ENCODE peak calls at places on chromosomes 7 and 10, in five cellular contexts. K is left ventricle myocardium superior; S is HFF-Myc; I is CD4-positive, alpha-beta T cell; O is fibroblast of villous mesenchyme. F is an unnamed sample.
A peak's percentile ranks its signal among the peaks of the same experiment; 100 is the strongest.

GRCh38 chr10:101564490-101564991 is 23.5 kb downstream of the POLL start:
- DNase-seq in K (no peak), S (no peak), I (no peak), O (no peak), F (no peak)

GRCh38 chr7:45591101-45591906 is 17.1 kb downstream of the ADCY1 start:
- DNase-seq in K (no peak), S (no peak), I (no peak), O (no peak), F (no peak)

GRCh38 chr10:104767745-104768144 is 126.7 kb downstream of the SORCS3 start:
- DNase-seq in K (no peak), S (no peak), I (no peak), O (no peak), F (no peak)

GRCh38 chr10:15363031-15363430 is 8.1 kb downstream of the FAM171A1 start:
- DNase-seq in K (no peak), S (no peak), I (no peak), O (no peak), F (no peak)

GRCh38 chr7:129468087-129468486 is 33.9 kb downstream of the STRIP2 start:
- DNase-seq in K (no peak), S (no peak), I (no peak), O (peak; percentile 60), F (no peak)

GRCh38 chr10:100184426-100185219 is 1.2 kb downstream of the ERLIN1 start:
- DNase-seq in K (no peak), S (no peak), I (no peak), O (peak; percentile 33), F (no peak)

GRCh38 chr10:82982110-82982608 is 1107.2 kb downstream of the NRG3 start:
- DNase-seq in K (no peak), S (peak; percentile 86), I (no peak), O (peak; percentile 72), F (no peak)

GRCh38 chr10:75159519-75159918 is 48.1 kb downstream of the SAMD8 start:
- DNase-seq in K (no peak), S (no peak), I (no peak), O (no peak), F (no peak)

GRCh38 chr10:114681542-114681941 is 23.5 kb upstream of the ABLIM1 start:
- DNase-seq in K (peak; percentile 56), S (no peak), I (no peak), O (peak; percentile 23), F (no peak)

GRCh38 chr10:909831-910230 is 21.7 kb downstream of the LARP4B start:
- DNase-seq in K (peak; percentile 42), S (no peak), I (no peak), O (peak; percentile 36), F (no peak)

GRCh38 chr10:90028312-90028711 is 326.9 kb downstream of the KIF20B start:
- DNase-seq in K (no peak), S (no peak), I (no peak), O (no peak), F (no peak)

GRCh38 chr10:101155896-101156295 is 24.8 kb downstream of the TLX1 start:
- DNase-seq in K (no peak), S (no peak), I (no peak), O (no peak), F (no peak)

GRCh38 chr10:46288601-46289206 is 1.9 kb downstream of the ANTXRL start:
- DNase-seq in K (no peak), S (no peak), I (no peak), O (no peak), F (no peak)

GRCh38 chr7:2260820-2261219 is 18.8 kb downstream of the NUDT1 start:
- DNase-seq in K (no peak), S (no peak), I (no peak), O (peak; percentile 24), F (no peak)

GRCh38 chr10:93600446-93600860 is 582 bp downstream of the RBP4 start:
- DNase-seq in K (no peak), S (no peak), I (no peak), O (no peak), F (no peak)

GRCh38 chr7:64887756-64888508 is 15.1 kb upstream of the ZNF273 start:
- DNase-seq in K (peak; percentile 53), S (no peak), I (peak; percentile 8), O (no peak), F (no peak)

GRCh38 chr10:131337656-131338055 is 26.1 kb upstream of the TCERG1L start:
- DNase-seq in K (no peak), S (no peak), I (no peak), O (no peak), F (no peak)

GRCh38 chr7:30654296-30655090 is 27.8 kb downstream of the CRHR2 start:
- DNase-seq in K (no peak), S (no peak), I (no peak), O (no peak), F (no peak)

GRCh38 chr10:104293021-104293420 is 24.0 kb downstream of the GSTO2 start:
- DNase-seq in K (no peak), S (no peak), I (no peak), O (peak; percentile 54), F (no peak)

GRCh38 chr7:12643644-12644043 is 43.8 kb upstream of the ARL4A start:
- DNase-seq in K (no peak), S (no peak), I (no peak), O (no peak), F (no peak)

GRCh38 chr7:74026406-74027123 is 1.4 kb upstream of the ELN start:
- DNase-seq in K (peak; percentile 90), S (no peak), I (peak; percentile 46), O (peak; percentile 50), F (no peak)

GRCh38 chr7:73999664-74000420 is 28.1 kb upstream of the ELN start:
- DNase-seq in K (peak; percentile 58), S (no peak), I (no peak), O (peak; percentile 46), F (no peak)

GRCh38 chr7:132098337-132098736 is 477.9 kb downstream of the PLXNA4 start:
- DNase-seq in K (no peak), S (no peak), I (no peak), O (no peak), F (no peak)

GRCh38 chr7:40584667-40585433 is 450.0 kb downstream of the SUGCT start:
- DNase-seq in K (no peak), S (no peak), I (no peak), O (peak; percentile 47), F (no peak)

GRCh38 chr7:105916603-105917002 is 40.2 kb upstream of the ATXN7L1 start:
- DNase-seq in K (no peak), S (no peak), I (no peak), O (no peak), F (no peak)

GRCh38 chr7:40805361-40805760 is 670.6 kb downstream of the SUGCT start:
- DNase-seq in K (no peak), S (no peak), I (no peak), O (no peak), F (no peak)

GRCh38 chr7:18961997-18962396 is 155.4 kb downstream of the TWIST1 start:
- DNase-seq in K (no peak), S (no peak), I (no peak), O (peak; percentile 46), F (no peak)

GRCh38 chr7:97573065-97573464 is 158.8 kb upstream of the TAC1 start:
- DNase-seq in K (no peak), S (no peak), I (no peak), O (no peak), F (no peak)

GRCh38 chr10:68471063-68471585 is 649 bp downstream of the DNA2 start:
- DNase-seq in K (no peak), S (no peak), I (no peak), O (peak; percentile 6), F (no peak)

GRCh38 chr10:49254556-49255318 is 44.2 kb upstream of the C10orf71 start:
- DNase-seq in K (no peak), S (no peak), I (no peak), O (no peak), F (no peak)

GRCh38 chr10:11822031-11822756 is 962 bp upstream of the PROSER2 start:
- DNase-seq in K (no peak), S (no peak), I (no peak), O (no peak), F (no peak)

GRCh38 chr7:16646427-16647081 is 573 bp downstream of the BZW2 start:
- DNase-seq in K (no peak), S (no peak), I (no peak), O (no peak), F (no peak)

GRCh38 chr7:22433710-22434460 is 66.1 kb downstream of the STEAP1B start:
- DNase-seq in K (no peak), S (no peak), I (no peak), O (peak; percentile 29), F (no peak)

GRCh38 chr7:28855538-28856217 is 102.5 kb downstream of the TRIL start:
- DNase-seq in K (no peak), S (peak; percentile 87), I (no peak), O (peak; percentile 33), F (no peak)

GRCh38 chr10:77637474-77637985 is at the start of gene KCNMA1:
- DNase-seq in K (peak; percentile 32), S (no peak), I (no peak), O (peak; percentile 44), F (no peak)

GRCh38 chr10:7826971-7827370 is 8.7 kb downstream of the TAF3 start:
- DNase-seq in K (no peak), S (peak; percentile 9), I (no peak), O (peak; percentile 34), F (no peak)

GRCh38 chr7:64494912-64495461 is 67.9 kb downstream of the ZNF680 start:
- DNase-seq in K (peak; percentile 44), S (no peak), I (no peak), O (no peak), F (no peak)

F was measured in SK-N-MC.